ENCODE peak calls at places on chromosomes 11 and 22, in six cellular contexts. One of them, this sample, is unnamed.

GRCh38 chr11:119222308-119222707 is 16.2 kb downstream of the CBL start:
- DNase-seq in tibial nerve: no peak
- DNase-seq in suprapubic skin: no peak
- DNase-seq in GM04504: peak; percentile 29
- DNase-seq in NCI-H1105 treated with DMSO at 0.1 percent for 48 hours: peak; percentile 90
- DNase-seq in tibial artery: no peak
- DNase-seq in this sample: no peak

GRCh38 chr11:66720223-66720898 is 8.7 kb downstream of the SPTBN2 start:
- DNase-seq in tibial nerve: no peak
- DNase-seq in suprapubic skin: no peak
- DNase-seq in GM04504: no peak
- DNase-seq in NCI-H1105 treated with DMSO at 0.1 percent for 48 hours: peak; percentile 95
- DNase-seq in tibial artery: no peak
- DNase-seq in this sample: no peak

GRCh38 chr11:64237484-64237951 is 3.1 kb downstream of the VEGFB start:
- DNase-seq in tibial nerve: no peak
- DNase-seq in suprapubic skin: peak; percentile 81
- DNase-seq in GM04504: no peak
- DNase-seq in NCI-H1105 treated with DMSO at 0.1 percent for 48 hours: peak; percentile 96
- DNase-seq in tibial artery: no peak
- DNase-seq in this sample: no peak

GRCh38 chr11:22521226-22521625 is 104.4 kb downstream of the FANCF start:
- DNase-seq in tibial nerve: no peak
- DNase-seq in suprapubic skin: no peak
- DNase-seq in GM04504: no peak
- DNase-seq in NCI-H1105 treated with DMSO at 0.1 percent for 48 hours: no peak
- DNase-seq in tibial artery: no peak
- DNase-seq in this sample: no peak

GRCh38 chr11:63905179-63905578 is 11.8 kb downstream of the RCOR2 start:
- DNase-seq in tibial nerve: no peak
- DNase-seq in suprapubic skin: no peak
- DNase-seq in GM04504: no peak
- DNase-seq in NCI-H1105 treated with DMSO at 0.1 percent for 48 hours: no peak
- DNase-seq in tibial artery: peak; percentile 27
- DNase-seq in this sample: no peak

GRCh38 chr11:63841554-63841953 is 2.6 kb downstream of the MARK2 start:
- DNase-seq in tibial nerve: no peak
- DNase-seq in suprapubic skin: no peak
- DNase-seq in GM04504: no peak
- DNase-seq in NCI-H1105 treated with DMSO at 0.1 percent for 48 hours: no peak
- DNase-seq in tibial artery: no peak
- DNase-seq in this sample: no peak

GRCh38 chr11:69475141-69475865 is 6.2 kb upstream of the LINC01488 start:
- DNase-seq in tibial nerve: no peak
- DNase-seq in suprapubic skin: no peak
- DNase-seq in GM04504: no peak
- DNase-seq in NCI-H1105 treated with DMSO at 0.1 percent for 48 hours: no peak
- DNase-seq in tibial artery: no peak
- DNase-seq in this sample: no peak

GRCh38 chr11:10164621-10165020 is 129.4 kb downstream of the SBF2 start:
- DNase-seq in tibial nerve: no peak
- DNase-seq in suprapubic skin: no peak
- DNase-seq in GM04504: no peak
- DNase-seq in NCI-H1105 treated with DMSO at 0.1 percent for 48 hours: no peak
- DNase-seq in tibial artery: no peak
- DNase-seq in this sample: no peak

GRCh38 chr22:42670921-42671709 is 21.9 kb upstream of the CYB5R3 start:
- DNase-seq in tibial nerve: no peak
- DNase-seq in suprapubic skin: no peak
- DNase-seq in GM04504: no peak
- DNase-seq in NCI-H1105 treated with DMSO at 0.1 percent for 48 hours: no peak
- DNase-seq in tibial artery: no peak
- DNase-seq in this sample: no peak

GRCh38 chr11:46846510-46846830 is 390 bp upstream of the CKAP5 start:
- DNase-seq in tibial nerve: no peak
- DNase-seq in suprapubic skin: no peak
- DNase-seq in GM04504: no peak
- DNase-seq in NCI-H1105 treated with DMSO at 0.1 percent for 48 hours: no peak
- DNase-seq in tibial artery: no peak
- DNase-seq in this sample: no peak

GRCh38 chr11:120810251-120810650 is 213.7 kb upstream of the TBCEL start:
- DNase-seq in tibial nerve: no peak
- DNase-seq in suprapubic skin: no peak
- DNase-seq in GM04504: no peak
- DNase-seq in NCI-H1105 treated with DMSO at 0.1 percent for 48 hours: no peak
- DNase-seq in tibial artery: no peak
- DNase-seq in this sample: no peak

GRCh38 chr11:99584822-99585221 is 564.1 kb downstream of the CNTN5 start:
- DNase-seq in tibial nerve: no peak
- DNase-seq in suprapubic skin: no peak
- DNase-seq in GM04504: no peak
- DNase-seq in NCI-H1105 treated with DMSO at 0.1 percent for 48 hours: no peak
- DNase-seq in tibial artery: no peak
- DNase-seq in this sample: no peak

GRCh38 chr11:16925495-16926065 is 88.6 kb downstream of the PLEKHA7 start:
- DNase-seq in tibial nerve: no peak
- DNase-seq in suprapubic skin: no peak
- DNase-seq in GM04504: no peak
- DNase-seq in NCI-H1105 treated with DMSO at 0.1 percent for 48 hours: peak; percentile 74
- DNase-seq in tibial artery: no peak
- DNase-seq in this sample: no peak

GRCh38 chr22:50660306-50660705 is 12.3 kb upstream of the SHANK3 start:
- DNase-seq in tibial nerve: no peak
- DNase-seq in suprapubic skin: no peak
- DNase-seq in GM04504: no peak
- DNase-seq in NCI-H1105 treated with DMSO at 0.1 percent for 48 hours: no peak
- DNase-seq in tibial artery: no peak
- DNase-seq in this sample: no peak

GRCh38 chr11:61195016-61195695 is 8.2 kb upstream of the PGA3 start:
- DNase-seq in tibial nerve: no peak
- DNase-seq in suprapubic skin: no peak
- DNase-seq in GM04504: no peak
- DNase-seq in NCI-H1105 treated with DMSO at 0.1 percent for 48 hours: no peak
- DNase-seq in tibial artery: no peak
- DNase-seq in this sample: no peak

GRCh38 chr11:19279455-19279854 is 38.7 kb upstream of the E2F8 start:
- DNase-seq in tibial nerve: no peak
- DNase-seq in suprapubic skin: no peak
- DNase-seq in GM04504: no peak
- DNase-seq in NCI-H1105 treated with DMSO at 0.1 percent for 48 hours: peak; percentile 28
- DNase-seq in tibial artery: no peak
- DNase-seq in this sample: no peak

GRCh38 chr11:126997196-126997595 is 3.4 kb downstream of the KIRREL3 start:
- DNase-seq in tibial nerve: no peak
- DNase-seq in suprapubic skin: no peak
- DNase-seq in GM04504: no peak
- DNase-seq in NCI-H1105 treated with DMSO at 0.1 percent for 48 hours: no peak
- DNase-seq in tibial artery: no peak
- DNase-seq in this sample: no peak

GRCh38 chr11:72575533-72576170 is 98.6 kb downstream of the PDE2A start:
- DNase-seq in tibial nerve: no peak
- DNase-seq in suprapubic skin: peak; percentile 42
- DNase-seq in GM04504: no peak
- DNase-seq in NCI-H1105 treated with DMSO at 0.1 percent for 48 hours: no peak
- DNase-seq in tibial artery: peak; percentile 9
- DNase-seq in this sample: no peak

GRCh38 chr11:13440100-13440855 is 22.7 kb downstream of the BTBD10 start:
- DNase-seq in tibial nerve: no peak
- DNase-seq in suprapubic skin: no peak
- DNase-seq in GM04504: peak; percentile 78
- DNase-seq in NCI-H1105 treated with DMSO at 0.1 percent for 48 hours: peak; percentile 4
- DNase-seq in tibial artery: peak; percentile 25
- DNase-seq in this sample: no peak

GRCh38 chr11:27209562-27210005 is 153.4 kb downstream of the CCDC34 start:
- DNase-seq in tibial nerve: no peak
- DNase-seq in suprapubic skin: peak; percentile 72
- DNase-seq in GM04504: peak; percentile 81
- DNase-seq in NCI-H1105 treated with DMSO at 0.1 percent for 48 hours: peak; percentile 63
- DNase-seq in tibial artery: peak; percentile 64
- DNase-seq in this sample: no peak

GRCh38 chr11:108398439-108398838 is 68.9 kb downstream of the C11orf65 start:
- DNase-seq in tibial nerve: no peak
- DNase-seq in suprapubic skin: no peak
- DNase-seq in GM04504: no peak
- DNase-seq in NCI-H1105 treated with DMSO at 0.1 percent for 48 hours: no peak
- DNase-seq in tibial artery: no peak
- DNase-seq in this sample: no peak

GRCh38 chr11:76783294-76783900 is at the start of gene TSKU:
- DNase-seq in tibial nerve: no peak
- DNase-seq in suprapubic skin: no peak
- DNase-seq in GM04504: no peak
- DNase-seq in NCI-H1105 treated with DMSO at 0.1 percent for 48 hours: peak; percentile 31
- DNase-seq in tibial artery: no peak
- DNase-seq in this sample: no peak

GRCh38 chr22:33326540-33327295 is 268.5 kb upstream of the SYN3 start:
- DNase-seq in tibial nerve: no peak
- DNase-seq in suprapubic skin: no peak
- DNase-seq in GM04504: no peak
- DNase-seq in NCI-H1105 treated with DMSO at 0.1 percent for 48 hours: no peak
- DNase-seq in tibial artery: no peak
- DNase-seq in this sample: no peak

GRCh38 chr22:45991108-45991507 is 14.1 kb upstream of the WNT7B start:
- DNase-seq in tibial nerve: no peak
- DNase-seq in suprapubic skin: no peak
- DNase-seq in GM04504: no peak
- DNase-seq in NCI-H1105 treated with DMSO at 0.1 percent for 48 hours: no peak
- DNase-seq in tibial artery: no peak
- DNase-seq in this sample: no peak

GRCh38 chr11:100776212-100776896 is 89.3 kb downstream of the ARHGAP42 start:
- DNase-seq in tibial nerve: no peak
- DNase-seq in suprapubic skin: no peak
- DNase-seq in GM04504: no peak
- DNase-seq in NCI-H1105 treated with DMSO at 0.1 percent for 48 hours: no peak
- DNase-seq in tibial artery: no peak
- DNase-seq in this sample: no peak

GRCh38 chr11:125572916-125573315 is 3.6 kb downstream of the EI24 start:
- DNase-seq in tibial nerve: no peak
- DNase-seq in suprapubic skin: no peak
- DNase-seq in GM04504: no peak
- DNase-seq in NCI-H1105 treated with DMSO at 0.1 percent for 48 hours: no peak
- DNase-seq in tibial artery: no peak
- DNase-seq in this sample: no peak

GRCh38 chr22:39215430-39216142 is 29.2 kb downstream of the PDGFB start:
- DNase-seq in tibial nerve: no peak
- DNase-seq in suprapubic skin: peak; percentile 39
- DNase-seq in GM04504: no peak
- DNase-seq in NCI-H1105 treated with DMSO at 0.1 percent for 48 hours: no peak
- DNase-seq in tibial artery: no peak
- DNase-seq in this sample: no peak

GRCh38 chr22:22728382-22728781 is 84.0 kb downstream of the GGTLC2 start:
- DNase-seq in tibial nerve: no peak
- DNase-seq in suprapubic skin: no peak
- DNase-seq in GM04504: no peak
- DNase-seq in NCI-H1105 treated with DMSO at 0.1 percent for 48 hours: no peak
- DNase-seq in tibial artery: no peak
- DNase-seq in this sample: no peak

GRCh38 chr11:116084511-116084910 is 580.3 kb upstream of the CADM1 start:
- DNase-seq in tibial nerve: no peak
- DNase-seq in suprapubic skin: no peak
- DNase-seq in GM04504: no peak
- DNase-seq in NCI-H1105 treated with DMSO at 0.1 percent for 48 hours: no peak
- DNase-seq in tibial artery: no peak
- DNase-seq in this sample: no peak

GRCh38 chr11:120254788-120255518 is 15.0 kb downstream of the POU2F3 start:
- DNase-seq in tibial nerve: no peak
- DNase-seq in suprapubic skin: no peak
- DNase-seq in GM04504: no peak
- DNase-seq in NCI-H1105 treated with DMSO at 0.1 percent for 48 hours: peak; percentile 22
- DNase-seq in tibial artery: no peak
- DNase-seq in this sample: no peak

GRCh38 chr22:20397498-20397897 is 3.5 kb downstream of the ZNF74 start:
- DNase-seq in tibial nerve: no peak
- DNase-seq in suprapubic skin: no peak
- DNase-seq in GM04504: no peak
- DNase-seq in NCI-H1105 treated with DMSO at 0.1 percent for 48 hours: no peak
- DNase-seq in tibial artery: no peak
- DNase-seq in this sample: no peak

GRCh38 chr11:26079966-26080365 is 252.0 kb upstream of the ANO3 start:
- DNase-seq in tibial nerve: no peak
- DNase-seq in suprapubic skin: no peak
- DNase-seq in GM04504: no peak
- DNase-seq in NCI-H1105 treated with DMSO at 0.1 percent for 48 hours: no peak
- DNase-seq in tibial artery: no peak
- DNase-seq in this sample: no peak

GRCh38 chr22:35306350-35306967 is 6.8 kb downstream of the TOM1 start:
- DNase-seq in tibial nerve: no peak
- DNase-seq in suprapubic skin: no peak
- DNase-seq in GM04504: no peak
- DNase-seq in NCI-H1105 treated with DMSO at 0.1 percent for 48 hours: no peak
- DNase-seq in tibial artery: no peak
- DNase-seq in this sample: no peak

GRCh38 chr11:15618583-15619032 is 503.9 kb downstream of the INSC start:
- DNase-seq in tibial nerve: no peak
- DNase-seq in suprapubic skin: no peak
- DNase-seq in GM04504: no peak
- DNase-seq in NCI-H1105 treated with DMSO at 0.1 percent for 48 hours: no peak
- DNase-seq in tibial artery: no peak
- DNase-seq in this sample: no peak

GRCh38 chr22:38802671-38803121 is 8.8 kb upstream of the DNAL4 start:
- DNase-seq in tibial nerve: peak; percentile 24
- DNase-seq in suprapubic skin: peak; percentile 73
- DNase-seq in GM04504: peak; percentile 97
- DNase-seq in NCI-H1105 treated with DMSO at 0.1 percent for 48 hours: no peak
- DNase-seq in tibial artery: peak; percentile 57
- DNase-seq in this sample: no peak

GRCh38 chr22:49812838-49813237 is 14.8 kb downstream of the BRD1 start:
- DNase-seq in tibial nerve: no peak
- DNase-seq in suprapubic skin: no peak
- DNase-seq in GM04504: no peak
- DNase-seq in NCI-H1105 treated with DMSO at 0.1 percent for 48 hours: no peak
- DNase-seq in tibial artery: no peak
- DNase-seq in this sample: no peak

GRCh38 chr11:65968600-65969482 is 7.3 kb downstream of the SART1 start:
- DNase-seq in tibial nerve: no peak
- DNase-seq in suprapubic skin: no peak
- DNase-seq in GM04504: no peak
- DNase-seq in NCI-H1105 treated with DMSO at 0.1 percent for 48 hours: no peak
- DNase-seq in tibial artery: no peak
- DNase-seq in this sample: no peak